ENCODE peak calls at places on chromosomes 6 and 20, in nine cellular contexts. J is ascending aorta; P is HCT116; Z is heart left ventricle; R is CD4-positive, CD25-positive, alpha-beta regulatory T cell; A is A549; O is transverse colon; I is neuronal stem cell; X is Karpas-422. S is an unnamed sample.

GRCh38 chr6:111536888-111537287 is 53.9 kb upstream of the REV3L start:
- DNase-seq in P (no peak), A (no peak), R (no peak), X (no peak), J (peak; percentile 67), I (no peak), Z (peak; percentile 32), O (no peak), S (no peak)

GRCh38 chr20:59035381-59035780 is 3.2 kb upstream of the ATP5F1E start:
- DNase-seq in I (no peak), O (no peak), X (no peak), R (no peak), J (no peak), A (no peak), Z (no peak), P (no peak), S (no peak)

GRCh38 chr6:99297415-99297814 is 52.1 kb downstream of the FAXC start:
- DNase-seq in X (no peak), I (no peak), O (no peak), A (no peak), R (no peak), J (no peak), Z (no peak), P (no peak), S (no peak)

GRCh38 chr20:62601172-62601571 is 41.1 kb upstream of the SLCO4A1 start:
- DNase-seq in R (no peak), X (no peak), J (no peak), Z (no peak), I (no peak), A (no peak), P (no peak), O (no peak), S (no peak)

GRCh38 chr20:34163316-34163715 is 51.3 kb upstream of the EIF2S2 start:
- DNase-seq in Z (no peak), J (no peak), A (no peak), P (no peak), I (no peak), R (no peak), O (no peak), X (no peak), S (no peak)

GRCh38 chr20:57794600-57795346 is 85.0 kb upstream of the PMEPA1 start:
- DNase-seq in O (no peak), Z (no peak), I (no peak), J (no peak), X (no peak), A (no peak), R (no peak), P (no peak), S (no peak)

GRCh38 chr6:38432079-38432478 is 207.7 kb downstream of the BTBD9 start:
- DNase-seq in X (no peak), O (no peak), I (no peak), J (no peak), A (no peak), P (no peak), Z (no peak), R (no peak), S (no peak)

GRCh38 chr6:30227763-30228487 is 14.7 kb upstream of the TRIM26 start:
- DNase-seq in I (no peak), O (no peak), X (no peak), Z (no peak), R (peak; percentile 47), A (no peak), P (no peak), J (no peak), S (no peak)

GRCh38 chr6:52649521-52649920 is 21.4 kb upstream of the TMEM14A start:
- DNase-seq in P (no peak), Z (no peak), R (no peak), A (no peak), O (no peak), J (no peak), I (no peak), X (no peak), S (no peak)

GRCh38 chr6:100479180-100480035 is 14.7 kb upstream of the SIM1 start:
- DNase-seq in R (peak; percentile 42), O (no peak), J (no peak), X (peak; percentile 71), Z (no peak), P (peak; percentile 54), A (peak; percentile 45), I (peak; percentile 41), S (peak; percentile 39)

GRCh38 chr20:16123623-16124022 is 449.6 kb downstream of the KIF16B start:
- DNase-seq in R (no peak), J (no peak), X (no peak), P (no peak), O (no peak), Z (no peak), I (no peak), A (no peak), S (no peak)

GRCh38 chr20:10596726-10597125 is 77.1 kb downstream of the JAG1 start:
- DNase-seq in R (no peak), I (no peak), O (no peak), P (no peak), J (no peak), X (no peak), Z (no peak), A (peak; percentile 76), S (peak; percentile 23)

GRCh38 chr6:148128014-148128730 is 214.5 kb upstream of the SASH1 start:
- DNase-seq in R (no peak), X (no peak), Z (no peak), O (no peak), P (no peak), J (no peak), A (no peak), I (no peak), S (no peak)

GRCh38 chr6:144265061-144265357 is 20.1 kb upstream of the UTRN start:
- DNase-seq in P (no peak), Z (no peak), A (peak; percentile 21), I (no peak), R (no peak), X (no peak), J (no peak), O (no peak), S (no peak)

GRCh38 chr6:134519456-134519855 is 201.5 kb upstream of the SGK1 start:
- DNase-seq in R (peak; percentile 59), I (no peak), J (no peak), X (peak; percentile 59), O (no peak), A (no peak), P (no peak), Z (peak; percentile 62), S (no peak)

GRCh38 chr6:159062965-159063364 is 18.2 kb upstream of the TAGAP start:
- DNase-seq in J (no peak), Z (no peak), A (no peak), P (no peak), O (no peak), X (no peak), I (no peak), R (no peak), S (no peak)

GRCh38 chr6:159063549-159063948 is 18.8 kb upstream of the TAGAP start:
- DNase-seq in J (no peak), O (no peak), Z (no peak), X (no peak), I (no peak), R (no peak), A (no peak), P (no peak), S (no peak)

GRCh38 chr6:159061805-159062563 is 17.2 kb upstream of the TAGAP start:
- DNase-seq in I (no peak), Z (no peak), A (no peak), J (no peak), R (peak; percentile 89), O (no peak), P (no peak), X (no peak), S (no peak)

GRCh38 chr6:159061146-159061545 is 16.4 kb upstream of the TAGAP start:
- DNase-seq in J (no peak), Z (no peak), I (no peak), R (no peak), O (no peak), X (no peak), A (no peak), P (no peak), S (no peak)

DNA sequence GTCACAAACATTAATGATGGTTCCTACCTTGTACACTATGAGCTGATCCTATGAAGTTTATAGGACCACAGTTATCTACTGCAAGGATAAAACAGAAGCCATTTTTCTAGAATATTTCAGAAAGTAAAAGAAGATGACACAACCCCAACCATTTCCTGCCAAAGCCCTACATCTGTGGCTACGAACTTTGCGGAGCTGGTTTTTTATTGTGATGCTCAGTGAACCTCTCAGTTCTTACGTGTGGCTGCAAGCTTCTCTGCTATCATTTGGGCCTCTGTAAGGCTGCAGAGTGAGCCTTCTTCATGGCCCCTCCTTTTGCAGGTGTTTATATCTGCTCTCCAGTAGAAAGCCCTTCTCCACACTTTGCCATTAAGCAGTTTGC is 17.8 kb upstream of the TAGAP start:
- DNase-seq in I (no peak), X (no peak), P (no peak), A (no peak), Z (no peak), J (no peak), O (no peak), R (peak; percentile 92), S (no peak)
- H3K4me3 ChIP-seq in I (no peak overlapping the region), X (no peak overlapping the region), P (no peak overlapping the region), A (no peak overlapping the region), Z (no peak overlapping the region), J (no peak overlapping the region), O (no peak overlapping the region), R (peak overlapping the region; percentile 78), S (no peak overlapping the region)

GRCh38 chr20:53655909-53656652 is 62.4 kb upstream of the ZNF217 start:
- DNase-seq in P (no peak), O (no peak), X (no peak), J (peak; percentile 15), A (no peak), R (no peak), I (no peak), Z (no peak), S (no peak)
- H3K4me3 ChIP-seq in P (no peak overlapping the region), O (no peak overlapping the region), X (no peak overlapping the region), J (no peak overlapping the region), A (no peak overlapping the region), R (no peak overlapping the region), I (no peak overlapping the region), Z (no peak overlapping the region), S (no peak overlapping the region)

DNA sequence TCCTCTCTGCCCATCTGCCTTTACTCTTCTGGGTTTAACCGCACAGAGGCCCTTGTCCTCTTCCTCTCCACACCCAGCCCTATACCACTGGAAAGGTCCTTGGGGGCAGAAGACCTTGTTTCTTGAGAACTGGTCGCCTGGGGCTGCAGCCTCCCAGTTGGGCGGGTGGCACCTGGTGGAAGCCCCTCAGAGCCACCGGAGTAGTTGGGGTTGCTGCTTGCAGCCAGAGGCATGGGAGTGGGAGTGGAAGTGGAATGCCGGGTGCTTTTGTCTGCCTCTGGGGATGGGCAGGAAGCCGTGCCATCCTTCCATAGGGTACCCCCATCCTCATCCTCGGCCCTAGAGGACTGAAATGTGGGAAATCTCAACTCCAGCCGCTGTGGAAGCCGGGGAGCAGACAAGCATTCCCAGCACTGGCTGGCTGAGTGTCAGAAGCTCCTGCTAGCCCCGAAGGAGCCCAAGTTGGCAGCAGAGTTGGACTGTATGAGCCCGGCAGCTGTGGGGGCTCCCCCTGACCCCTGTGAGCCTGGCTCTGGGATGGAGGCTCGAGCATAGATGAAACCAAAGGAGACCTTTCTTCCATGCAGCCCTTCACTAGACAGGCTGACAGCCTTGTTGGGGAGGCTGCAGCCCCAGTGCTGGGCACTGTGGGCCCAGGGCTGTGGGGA is 1.2 kb downstream of the VSTM2L start:
- DNase-seq in R (no peak), O (no peak), P (no peak), X (no peak), Z (no peak), I (no peak), J (no peak), A (no peak), S (no peak)
- H3K4me3 ChIP-seq in R (no peak overlapping the region), O (no peak overlapping the region), P (no peak overlapping the region), X (no peak overlapping the region), Z (peak overlapping the region; percentile 47), I (peak overlapping the region; percentile 33), J (no peak overlapping the region), A (no peak overlapping the region), S (no peak overlapping the region)

GRCh38 chr20:25196701-25197120 is 1.2 kb downstream of the ENTPD6 start:
- DNase-seq in X (no peak), P (no peak), J (no peak), A (no peak), O (no peak), I (no peak), Z (no peak), R (peak; percentile 23), S (no peak)
- H3K4me3 ChIP-seq in X (peak overlapping the region; percentile 98), P (peak overlapping the region; percentile 74), J (peak overlapping the region; percentile 78), A (peak overlapping the region; percentile 95), O (peak overlapping the region; percentile 86), I (peak overlapping the region; percentile 81), Z (peak overlapping the region; percentile 98), R (peak overlapping the region; percentile 71), S (peak overlapping the region; percentile 86)

S was measured in HAP-1.